ENCODE peak calls at places on chromosomes 13 and 19, in six cellular contexts. Y is pancreas, N is endothelial cell of umbilical vein, D is breast epithelium, C is tibial artery, O is left ventricle myocardium inferior. E is an unnamed sample. For H3K9me3, the result is how much of the 10 kb centered on the place peaks cover.

GRCh38 chr19:19628499-19629134 is 597 bp upstream of the LPAR2 start:
- DNase-seq in C (no peak), O (no peak), Y (peak), D (peak), N (no peak), E (no peak)

GRCh38 chr13:80334582-80335260 is 6.2 kb downstream of the SPRY2 start:
- DNase-seq in Y (no peak), N (peak), D (no peak), O (no peak), C (no peak), E (no peak)

GRCh38 chr19:12997225-12997966 is 2.1 kb downstream of the NFIX start:
- DNase-seq in O (no peak), Y (no peak), D (no peak), C (no peak), N (no peak), E (no peak)

GRCh38 chr13:91127995-91128394 is 219.5 kb upstream of the MIR17HG start:
- DNase-seq in O (no peak), C (no peak), N (no peak), D (no peak), Y (no peak), E (no peak)

GRCh38 chr13:35856721-35857346 is 274.3 kb downstream of the DCLK1 start:
- DNase-seq in O (no peak), C (no peak), N (no peak), Y (no peak), D (no peak), E (no peak)

GRCh38 chr19:13212759-13213330 is 62.6 kb downstream of the IER2 start:
- DNase-seq in D (peak), Y (peak), N (peak), C (no peak), O (peak), E (peak)

GRCh38 chr13:43495732-43496131 is 291.0 kb downstream of the ENOX1 start:
- DNase-seq in D (no peak), N (no peak), Y (no peak), C (no peak), O (no peak), E (no peak)

GRCh38 chr19:48645652-48646191 is at the start of gene CA11:
- DNase-seq in D (no peak), O (no peak), N (no peak), C (no peak), Y (no peak), E (no peak)

GRCh38 chr13:44385847-44386246 is 12.2 kb downstream of the SERP2 start:
- DNase-seq in O (no peak), Y (no peak), C (no peak), D (no peak), N (no peak), E (no peak)

GRCh38 chr13:79628463-79628862 is 147.5 kb downstream of the NDFIP2 start:
- DNase-seq in C (no peak), D (no peak), O (no peak), Y (no peak), N (no peak), E (no peak)

GRCh38 chr13:42215578-42216421 is 56.2 kb upstream of the AKAP11 start:
- DNase-seq in Y (no peak), O (no peak), N (peak), D (no peak), C (no peak), E (peak)

GRCh38 chr19:52206481-52206880 is 16.6 kb downstream of the PPP2R1A start:
- DNase-seq in D (no peak), Y (no peak), N (no peak), C (no peak), O (peak), E (no peak)

GRCh38 chr13:34943675-34944634 is 1.9 kb downstream of the NBEA start:
- DNase-seq in N (peak), D (no peak), C (no peak), Y (no peak), O (no peak), E (no peak)

GRCh38 chr13:57286511-57287098 is 119.6 kb downstream of the PRR20E start:
- DNase-seq in C (no peak), N (no peak), D (no peak), O (no peak), Y (no peak), E (no peak)

GRCh38 chr19:30268601-30269000 is 103.6 kb upstream of the ZNF536 start:
- DNase-seq in O (no peak), Y (no peak), N (no peak), D (no peak), C (no peak), E (no peak)

GRCh38 chr19:40466219-40467006 is at the start of gene SPTBN4:
- DNase-seq in O (no peak), N (no peak), D (peak), Y (peak), C (peak), E (no peak)

GRCh38 chr13:108086678-108087077 is 128.7 kb downstream of the LIG4 start:
- DNase-seq in O (no peak), D (no peak), Y (no peak), C (no peak), N (peak), E (no peak)

GRCh38 chr13:68254151-68254550 is 1024.0 kb upstream of the PCDH9 start:
- DNase-seq in D (no peak), Y (no peak), N (no peak), C (no peak), O (no peak), E (no peak)

GRCh38 chr19:8615813-8616596 is 5.5 kb upstream of the ADAMTS10 start:
- DNase-seq in O (peak), D (no peak), N (peak), C (peak), Y (peak), E (peak)

GRCh38 chr13:47945738-47946137 is 55.3 kb downstream of the SUCLA2 start:
- DNase-seq in O (no peak), Y (no peak), N (no peak), C (no peak), D (no peak), E (no peak)

GRCh38 chr13:49655906-49656305 is 27.6 kb downstream of the ARL11 start:
- DNase-seq in Y (no peak), C (no peak), O (no peak), N (no peak), D (no peak), E (no peak)

GRCh38 chr13:23963184-23963931 is 66.1 kb upstream of the C1QTNF9B start:
- DNase-seq in Y (no peak), N (no peak), O (no peak), C (no peak), D (no peak), E (no peak)

GRCh38 chr13:49208619-49209018 is 11.5 kb upstream of the MLNR start:
- DNase-seq in O (no peak), C (no peak), Y (no peak), N (no peak), D (no peak), E (no peak)

GRCh38 chr19:7965921-7966665 is 22.6 kb upstream of the TIMM44 start:
- DNase-seq in N (no peak), Y (no peak), O (no peak), C (no peak), D (no peak), E (no peak)

DNA sequence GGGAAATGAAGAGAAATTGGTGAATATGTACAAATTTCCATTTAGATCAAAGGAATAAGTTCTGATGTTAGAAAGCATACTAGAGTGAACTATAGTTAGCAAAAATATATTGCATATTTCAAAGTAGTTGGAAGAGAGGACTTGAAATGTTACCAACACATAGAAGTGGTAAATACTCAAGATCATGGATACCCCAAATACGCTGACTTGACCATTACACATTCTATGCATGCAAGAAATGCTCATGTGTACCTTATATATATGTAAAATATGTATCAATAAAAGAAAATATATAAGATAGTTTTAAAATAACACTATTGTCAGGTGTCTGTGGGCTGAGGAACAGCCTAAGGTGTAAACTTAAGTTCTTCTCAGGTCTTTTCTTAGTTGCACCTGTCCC is 14.6 kb upstream of the ZNF491 start:
- DNase-seq in N (no peak), Y (no peak), O (no peak), C (no peak), D (no peak), E (no peak)
- H3K9me3 ChIP-seq in N (under half), Y (under half), O (half or more), C (half or more), D (half or more), E (half or more)

GRCh38 chr13:102773441-102774209 is at the start of gene TEX30:
- DNase-seq in O (peak), C (peak), Y (peak), N (peak), D (peak), E (peak)

GRCh38 chr13:102777716-102778115 is 4.1 kb upstream of the TEX30 start:
- DNase-seq in Y (no peak), C (no peak), O (no peak), N (no peak), D (no peak), E (no peak)

GRCh38 chr13:102772042-102772425 is 1.6 kb downstream of the TEX30 start:
- DNase-seq in N (no peak), Y (no peak), D (no peak), C (no peak), O (no peak), E (no peak)

GRCh38 chr13:102774210-102774560 is 599 bp upstream of the TEX30 start:
- DNase-seq in Y (no peak), N (no peak), O (no peak), D (no peak), C (no peak), E (no peak)

DNA sequence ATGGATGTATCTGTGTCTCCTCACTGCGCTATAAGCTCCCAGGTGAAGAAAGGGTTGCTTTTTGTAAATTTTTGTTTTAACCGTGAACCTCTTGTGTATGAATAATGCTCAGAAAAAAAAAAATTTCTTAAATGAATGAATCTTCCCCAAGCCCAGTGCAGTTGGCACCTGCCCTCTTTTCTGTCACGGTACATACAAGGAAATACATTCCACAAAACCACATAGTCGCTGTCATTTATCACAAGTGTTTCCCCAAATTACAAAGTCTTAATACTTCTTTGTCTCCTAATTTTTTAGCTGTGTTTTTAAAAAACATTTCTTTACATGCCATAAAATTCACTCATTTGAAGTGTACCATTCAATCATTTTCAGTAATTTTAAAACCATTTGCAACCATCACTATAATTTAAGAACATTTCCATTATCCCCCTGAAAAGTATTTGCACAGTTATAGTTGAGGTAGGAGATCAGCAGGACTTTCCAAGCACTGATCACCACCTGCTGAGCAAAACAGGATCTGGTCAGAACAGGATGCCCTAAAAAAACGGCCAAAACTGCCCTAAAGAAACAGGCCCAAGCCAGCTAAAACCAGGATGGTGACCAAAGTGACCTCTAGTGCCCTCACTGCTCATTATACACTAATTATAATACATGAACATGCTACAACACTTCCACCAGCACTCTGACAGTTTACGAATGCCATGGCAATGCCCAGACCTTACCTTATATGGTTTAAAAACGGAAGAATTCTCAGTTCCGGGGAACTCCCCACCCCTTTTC is 1.2 kb upstream of the TEX30 start:
- DNase-seq in N (no peak), C (no peak), D (no peak), Y (no peak), O (no peak), E (no peak)
- H3K27ac ChIP-seq in N (no peak), C (no peak), D (no peak), Y (peak), O (no peak), E (no peak)

DNA sequence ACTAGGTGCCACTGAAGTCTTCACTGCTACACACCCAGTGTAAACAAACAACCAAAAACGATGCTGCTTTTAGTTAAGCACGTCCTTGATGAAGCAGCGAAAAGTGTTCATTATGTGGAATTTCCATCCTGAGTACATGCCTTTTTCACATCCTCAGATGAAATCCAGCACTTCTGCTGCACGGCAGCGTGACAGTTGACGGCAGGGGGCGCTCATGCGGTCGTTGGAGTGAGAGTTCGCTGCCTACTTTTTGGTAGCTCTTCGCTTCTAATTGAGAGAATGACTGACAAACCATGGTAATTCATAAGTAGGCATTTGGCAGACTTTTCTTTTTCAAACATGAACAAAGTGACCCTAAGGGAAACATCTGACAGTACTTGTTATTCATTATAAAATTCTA is 1124.9 kb downstream of the EFNB2 start:
- DNase-seq in O (peak), Y (peak), D (peak), N (peak), C (peak), E (peak)
- TF ChIP-seq CTCF in O (peak), Y (peak), D (peak), N (peak), C (peak), E (peak)

DNA sequence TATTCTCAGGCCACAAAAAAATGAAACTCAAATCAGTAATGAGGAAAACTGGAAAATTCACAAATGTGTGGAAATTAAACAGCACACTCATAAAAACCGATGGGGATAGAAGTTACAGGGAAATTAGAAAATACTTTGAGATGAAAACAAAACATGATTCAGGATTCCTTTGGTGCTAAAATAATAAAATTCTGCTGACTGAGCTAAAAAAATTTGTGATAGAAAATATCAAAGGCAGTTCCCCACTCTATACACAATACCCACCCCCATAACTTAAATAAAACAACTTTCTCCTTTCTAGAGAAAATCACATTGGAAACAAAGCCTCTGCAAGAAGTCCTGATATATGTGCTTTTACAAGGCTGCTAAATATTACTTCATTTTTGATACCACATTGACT is 1.5 kb upstream of the ZNF233 start:
- DNase-seq in O (no peak), N (no peak), D (no peak), Y (no peak), C (no peak), E (no peak)
- H3K9me3 ChIP-seq in O (half or more), N (under half), D (half or more), Y (under half), C (half or more), E (half or more)

DNA sequence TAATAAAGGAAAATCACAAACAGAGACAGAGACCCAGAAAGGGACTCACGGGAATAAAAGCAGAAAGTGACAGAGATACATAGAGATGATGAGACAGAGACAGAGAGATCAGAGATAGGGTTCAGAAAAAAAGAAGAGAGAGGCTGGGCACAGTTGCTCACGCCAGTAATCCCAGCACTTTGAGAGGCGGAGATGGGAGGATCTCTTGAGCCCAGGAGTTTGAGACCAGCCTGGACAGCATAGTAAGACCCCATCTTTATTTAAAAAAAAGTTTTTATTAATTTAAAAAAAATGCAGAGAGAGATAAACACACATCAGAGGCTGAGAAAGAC is 19.4 kb upstream of the FOSB start:
- DNase-seq in Y (no peak), O (no peak), N (no peak), C (no peak), D (no peak), E (no peak)
- H3K27ac ChIP-seq in Y (no peak), O (no peak), N (no peak), C (no peak), D (no peak), E (no peak)

DNA sequence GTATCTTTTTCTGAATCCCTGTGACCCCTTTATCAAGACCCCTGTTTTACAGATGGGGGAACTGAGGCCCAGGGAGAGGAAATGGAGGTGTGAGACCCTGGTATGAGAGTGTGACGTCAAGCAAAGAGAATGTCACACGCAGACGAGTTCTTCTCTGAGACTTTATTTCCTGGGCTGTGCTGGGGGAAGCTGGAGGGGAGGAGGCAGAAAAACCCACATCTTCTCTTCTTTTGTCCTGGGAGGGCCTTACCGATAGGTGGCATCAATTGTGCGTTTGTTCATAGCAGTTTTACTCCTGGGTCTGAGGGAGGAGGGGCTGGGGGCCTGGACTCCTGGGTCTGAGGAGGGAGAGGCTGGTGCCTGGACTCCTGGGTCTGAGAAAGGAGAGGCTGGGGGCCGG is 4.9 kb upstream of the KLK15 start:
- DNase-seq in D (no peak), Y (no peak), C (no peak), O (no peak), N (no peak), E (no peak)
- TF ChIP-seq CTCF in D (no peak), Y (no peak), C (no peak), O (no peak), N (no peak), E (no peak)

DNA sequence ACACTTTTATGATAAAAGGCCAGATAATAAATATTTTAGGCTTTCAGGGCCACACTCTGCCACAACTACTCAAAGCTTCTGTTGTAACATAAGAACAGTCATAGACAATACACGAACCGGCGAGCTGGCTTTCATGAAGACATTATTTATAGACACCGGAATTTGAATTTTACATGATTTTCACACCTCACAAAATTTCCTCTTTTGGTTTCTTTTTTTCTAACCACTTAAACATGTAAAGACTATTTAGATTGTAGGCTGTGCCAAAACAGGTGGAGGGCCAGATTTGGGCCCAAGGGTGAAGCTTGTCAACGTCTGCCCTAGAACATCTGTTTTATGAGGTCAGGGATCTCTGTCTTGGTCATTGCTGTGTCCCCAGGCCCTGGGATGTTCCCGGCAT is 29.7 kb upstream of the FXYD3 start:
- DNase-seq in D (no peak), C (no peak), O (no peak), Y (no peak), N (no peak), E (no peak)
- H3K9me3 ChIP-seq in D (under half), C (under half), O (under half), Y (under half), N (under half), E (under half)

GRCh38 chr13:46529509-46529908 is 23.5 kb upstream of the LRCH1 start:
- DNase-seq in D (no peak), N (no peak), C (no peak), Y (no peak), O (no peak), E (no peak)

GRCh38 chr13:46526763-46527162 is 26.2 kb upstream of the LRCH1 start:
- DNase-seq in O (no peak), Y (no peak), C (no peak), D (no peak), N (no peak), E (no peak)

GRCh38 chr13:46531953-46532352 is 21.0 kb upstream of the LRCH1 start:
- DNase-seq in C (no peak), D (no peak), N (no peak), Y (no peak), O (no peak), E (no peak)

GRCh38 chr13:46527237-46527636 is 25.7 kb upstream of the LRCH1 start:
- DNase-seq in D (no peak), O (no peak), N (no peak), C (no peak), Y (no peak), E (no peak)

GRCh38 chr13:46530084-46530935 is 22.7 kb upstream of the LRCH1 start:
- DNase-seq in O (no peak), C (no peak), Y (no peak), D (no peak), N (no peak), E (no peak)
- H3K27ac ChIP-seq in O (peak), C (no peak), Y (no peak), D (no peak), N (no peak), E (no peak)

GRCh38 chr19:15893498-15893897 is 4.4 kb downstream of the CYP4F2 start:
- DNase-seq in O (no peak), N (no peak), D (no peak), Y (no peak), C (no peak), E (no peak)
- TF ChIP-seq CTCF in O (no peak), N (no peak), D (no peak), Y (no peak), C (no peak), E (no peak)

E was measured in CD4-positive, alpha-beta T cell.